ENCODE peak calls at places on chromosome 12, in ten cellular contexts. L is activated CD4-positive, alpha-beta T cell treated with anti-CD3 and anti-CD28 coated beads for 4 hours; C is activated naive CD4-positive, alpha-beta T cell; V is GM12865; S is foreskin melanocyte; X is activated T-helper 1 cell treated with Interleukin-2 at 50 U/mL for 16 hours; P is T-helper 1 cell; Y is heart left ventricle; T is activated CD8-positive, alpha-beta memory T cell treated with anti-CD3 and anti-CD28 coated beads for 4 hours; A is Calu3. Z is an unnamed sample.

GRCh38 chr12:30887226-30887625 is 39.3 kb upstream of the TSPAN11 start:
- DNase-seq in T (no peak), S (no peak), L (no peak), C (no peak), A (no peak), X (no peak), Y (no peak), P (no peak), V (no peak), Z (no peak)

GRCh38 chr12:94621662-94622359 is 28.5 kb downstream of the TMCC3 start:
- DNase-seq in Y (no peak), C (no peak), L (peak; percentile 23), S (no peak), P (peak; percentile 80), A (peak; percentile 26), V (peak; percentile 91), X (no peak), T (no peak), Z (no peak)

GRCh38 chr12:25852792-25853191 is 105.7 kb upstream of the RASSF8 start:
- DNase-seq in Y (no peak), X (no peak), A (no peak), C (no peak), S (peak; percentile 79), T (no peak), P (no peak), L (no peak), V (no peak), Z (no peak)

GRCh38 chr12:123046431-123046830 is 66.0 kb downstream of the ARL6IP4 start:
- DNase-seq in T (no peak), V (no peak), P (no peak), Y (no peak), S (no peak), C (no peak), X (no peak), L (no peak), A (no peak), Z (no peak)

GRCh38 chr12:32002848-32003493 is 43.8 kb downstream of the RESF1 start:
- DNase-seq in S (no peak), L (no peak), X (no peak), C (no peak), Y (no peak), T (no peak), A (no peak), P (no peak), V (no peak), Z (no peak)

GRCh38 chr12:23950011-23950774 is 723 bp upstream of the SOX5 start:
- DNase-seq in V (no peak), T (no peak), S (peak; percentile 69), X (no peak), A (no peak), C (no peak), Y (no peak), L (no peak), P (no peak), Z (no peak)

GRCh38 chr12:45435945-45436710 is 220.2 kb downstream of the ANO6 start:
- DNase-seq in T (no peak), V (no peak), L (no peak), Y (no peak), S (no peak), A (no peak), C (no peak), P (no peak), X (no peak), Z (no peak)

GRCh38 chr12:75870878-75871277 is 160.7 kb downstream of the PHLDA1 start:
- DNase-seq in Y (no peak), A (no peak), X (no peak), S (peak; percentile 80), V (no peak), T (no peak), C (no peak), L (no peak), P (no peak), Z (no peak)

GRCh38 chr12:77724367-77724957 is 106.2 kb upstream of the NAV3 start:
- DNase-seq in P (no peak), X (no peak), Y (no peak), A (peak; percentile 30), L (no peak), S (peak; percentile 46), C (no peak), T (no peak), V (peak; percentile 55), Z (no peak)

GRCh38 chr12:89497005-89497404 is 27.6 kb downstream of the GALNT4 start:
- DNase-seq in X (no peak), T (no peak), S (peak; percentile 76), C (no peak), A (peak; percentile 38), Y (no peak), V (no peak), P (no peak), L (no peak), Z (no peak)

Z was measured in posterior cingulate gyrus.